ENCODE peak calls at places on chromosomes 2 and 18, in five cellular contexts. V is GM10248, N is PC-3, Z is foreskin fibroblast, H is A673. D is an unnamed sample.

GRCh38 chr2:121478996-121479735 is 51.5 kb upstream of the RNU4ATAC start:
- DNase-seq in N (no peak), Z (no peak), V (no peak), H (no peak), D (no peak)

GRCh38 chr2:64599469-64599868 is 54.2 kb downstream of the SERTAD2 start:
- DNase-seq in V (no peak), H (no peak), Z (no peak), N (peak; percentile 54), D (no peak)

GRCh38 chr2:1749750-1750149 is 5.4 kb upstream of the PXDN start:
- DNase-seq in H (no peak), V (no peak), Z (no peak), N (no peak), D (no peak)

GRCh38 chr2:222859786-222860726 is 780 bp upstream of the ACSL3 start:
- DNase-seq in H (peak; percentile 39), Z (peak; percentile 50), V (no peak), N (peak; percentile 97), D (peak; percentile 28)

GRCh38 chr2:212021947-212022346 is 516.7 kb downstream of the ERBB4 start:
- DNase-seq in V (no peak), Z (peak; percentile 44), H (no peak), N (peak; percentile 93), D (no peak)

GRCh38 chr2:54577035-54577434 is 120.9 kb downstream of the SPTBN1 start:
- DNase-seq in V (no peak), N (no peak), H (no peak), Z (no peak), D (peak; percentile 67)

GRCh38 chr2:163759013-163759412 is 23.2 kb upstream of the FIGN start:
- DNase-seq in N (no peak), Z (no peak), V (no peak), H (no peak), D (no peak)

GRCh38 chr2:216754812-216755211 is 59.5 kb upstream of the IGFBP5 start:
- DNase-seq in N (no peak), V (no peak), H (no peak), Z (no peak), D (no peak)

GRCh38 chr2:44836174-44836573 is 105.3 kb upstream of the SIX3 start:
- DNase-seq in N (no peak), H (no peak), Z (no peak), V (no peak), D (no peak)

GRCh38 chr18:63319383-63320040 is at the start of gene BCL2:
- DNase-seq in N (peak; percentile 10), Z (peak; percentile 33), V (no peak), H (peak; percentile 78), D (no peak)

GRCh38 chr2:26270363-26270762 is 25.6 kb downstream of the HADHB start:
- DNase-seq in V (peak; percentile 25), Z (no peak), H (no peak), N (no peak), D (no peak)

GRCh38 chr2:166434491-166434890 is 58.7 kb upstream of the SCN9A start:
- DNase-seq in H (no peak), N (no peak), V (no peak), Z (no peak), D (no peak)

GRCh38 chr2:69618362-69618761 is 25.2 kb downstream of the AAK1 start:
- DNase-seq in N (no peak), H (no peak), V (no peak), Z (no peak), D (no peak)

GRCh38 chr2:226794751-226795171 is 4.9 kb downstream of the IRS1 start:
- DNase-seq in V (no peak), H (peak; percentile 74), Z (peak; percentile 60), N (peak; percentile 55), D (no peak)

GRCh38 chr2:112880081-112880531 is 30.9 kb upstream of the IL37 start:
- DNase-seq in N (peak; percentile 72), Z (peak; percentile 38), H (no peak), V (no peak), D (no peak)

GRCh38 chr2:193695367-193695766 is 1500.6 kb upstream of the TMEFF2 start:
- DNase-seq in V (no peak), H (peak; percentile 60), N (peak; percentile 56), Z (peak; percentile 10), D (peak; percentile 19)
- TF ChIP-seq CTCF in V (peak; percentile 20), H (peak; percentile 66), N (peak; percentile 61), Z (peak; percentile 34), D (peak; percentile 29)

GRCh38 chr2:178317807-178318206 is 123.5 kb downstream of the OSBPL6 start:
- DNase-seq in Z (no peak), V (no peak), H (no peak), N (no peak), D (no peak)
- TF ChIP-seq CTCF in Z (no peak), V (no peak), H (no peak), N (no peak), D (no peak)

GRCh38 chr2:66721776-66722175 is 286.9 kb downstream of the MEIS1 start:
- DNase-seq in Z (no peak), V (no peak), H (no peak), N (no peak), D (no peak)
- TF ChIP-seq CTCF in Z (no peak), V (no peak), H (no peak), N (no peak), D (no peak)

GRCh38 chr2:157497603-157498314 is 53.9 kb upstream of the CYTIP start:
- DNase-seq in V (peak; percentile 39), H (peak; percentile 61), Z (no peak), N (peak; percentile 57), D (no peak)
- TF ChIP-seq CTCF in V (peak; percentile 76), H (peak; percentile 86), Z (peak; percentile 73), N (peak; percentile 87), D (peak; percentile 47)

GRCh38 chr18:41416044-41416443 is 539.0 kb upstream of the PIK3C3 start:
- DNase-seq in H (no peak), V (no peak), N (peak; percentile 62), Z (no peak), D (no peak)
- TF ChIP-seq CTCF in H (no peak), V (no peak), N (no peak), Z (no peak), D (no peak)

GRCh38 chr2:101295895-101296294 is 12.6 kb downstream of the RNF149 start:
- DNase-seq in Z (peak; percentile 73), H (no peak), V (no peak), N (no peak), D (no peak)

GRCh38 chr2:101293544-101293943 is 15.0 kb downstream of the RNF149 start:
- DNase-seq in Z (no peak), H (no peak), V (no peak), N (no peak), D (no peak)

GRCh38 chr2:101297383-101297782 is 11.1 kb downstream of the RNF149 start:
- DNase-seq in V (no peak), Z (no peak), H (no peak), N (no peak), D (no peak)

GRCh38 chr2:101294861-101295260 is 13.6 kb downstream of the RNF149 start:
- DNase-seq in H (no peak), Z (no peak), V (no peak), N (no peak), D (no peak)

GRCh38 chr2:101296314-101296809 is 12.1 kb downstream of the RNF149 start:
- DNase-seq in H (no peak), V (no peak), Z (peak; percentile 39), N (no peak), D (no peak)
- TF ChIP-seq CTCF in H (no peak), V (no peak), Z (no peak), N (no peak), D (no peak)

DNA sequence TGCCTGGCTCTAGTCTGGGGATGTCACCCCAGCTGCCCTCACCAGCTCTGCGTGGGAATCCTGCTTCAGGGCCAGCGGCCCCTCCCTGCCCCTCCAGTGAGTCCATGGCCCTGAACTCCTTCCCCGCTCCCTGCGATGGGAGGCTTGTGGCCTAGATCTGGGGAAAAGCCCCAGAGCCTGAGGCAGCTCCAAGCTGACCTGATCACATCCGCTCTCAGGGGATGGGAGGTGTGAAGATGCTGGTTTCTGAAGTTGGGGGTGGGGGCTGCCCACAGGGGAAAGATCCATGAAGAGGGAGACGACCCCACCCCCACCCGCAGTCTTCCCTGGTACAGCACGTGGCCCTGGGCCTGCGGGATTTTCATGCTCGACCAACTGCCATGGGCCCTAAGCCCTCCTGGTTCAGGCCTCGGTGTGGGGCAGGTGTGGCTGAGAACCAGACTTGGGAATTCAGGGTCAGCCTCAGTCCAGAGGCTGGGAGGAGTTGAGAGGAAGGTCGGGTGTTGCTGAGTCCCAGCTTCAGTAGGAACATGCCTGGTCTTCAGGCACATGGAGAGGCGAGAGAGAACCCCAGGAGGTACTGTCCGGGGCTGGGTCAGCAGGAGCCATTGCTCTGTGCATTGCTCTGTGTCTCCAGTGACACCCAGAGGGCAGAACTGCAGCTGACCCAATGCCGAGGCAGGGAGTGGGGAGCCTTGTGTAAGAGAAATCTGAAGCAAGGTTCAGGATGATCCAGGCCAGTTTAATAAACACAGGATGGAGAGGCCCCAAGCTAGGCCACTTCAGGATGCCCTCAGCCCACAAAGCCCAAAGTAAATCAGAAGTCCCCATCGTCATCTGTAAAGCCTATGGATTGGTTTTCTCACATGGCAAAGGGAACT is 115.1 kb downstream of the CAPN13 start:
- DNase-seq in N (peak; percentile 29), H (no peak), V (no peak), Z (peak; percentile 49), D (no peak)
- TF ChIP-seq CTCF in N (peak; percentile 47), H (no peak), V (peak; percentile 53), Z (peak; percentile 43), D (no peak)

GRCh38 chr2:34907812-34908211 is 1308.7 kb upstream of the FAM98A start:
- DNase-seq in H (no peak), V (no peak), Z (no peak), N (no peak), D (no peak)
- TF ChIP-seq CTCF in H (peak; percentile 48), V (no peak), Z (no peak), N (peak; percentile 38), D (no peak)

GRCh38 chr18:56747032-56747658 is 96.0 kb downstream of the WDR7 start:
- DNase-seq in Z (no peak), H (peak; percentile 30), V (peak; percentile 28), N (no peak), D (no peak)

GRCh38 chr18:56747857-56748256 is 96.7 kb downstream of the WDR7 start:
- DNase-seq in Z (no peak), H (no peak), V (no peak), N (no peak), D (no peak)

GRCh38 chr18:56743115-56743514 is 92.0 kb downstream of the WDR7 start:
- DNase-seq in N (no peak), Z (no peak), H (no peak), V (no peak), D (no peak)

GRCh38 chr18:56748698-56749268 is 97.6 kb downstream of the WDR7 start:
- DNase-seq in H (peak; percentile 62), V (peak; percentile 25), Z (peak; percentile 11), N (peak; percentile 63), D (peak; percentile 23)
- TF ChIP-seq CTCF in H (peak; percentile 69), V (peak; percentile 52), Z (peak; percentile 38), N (peak; percentile 64), D (no peak)

DNA sequence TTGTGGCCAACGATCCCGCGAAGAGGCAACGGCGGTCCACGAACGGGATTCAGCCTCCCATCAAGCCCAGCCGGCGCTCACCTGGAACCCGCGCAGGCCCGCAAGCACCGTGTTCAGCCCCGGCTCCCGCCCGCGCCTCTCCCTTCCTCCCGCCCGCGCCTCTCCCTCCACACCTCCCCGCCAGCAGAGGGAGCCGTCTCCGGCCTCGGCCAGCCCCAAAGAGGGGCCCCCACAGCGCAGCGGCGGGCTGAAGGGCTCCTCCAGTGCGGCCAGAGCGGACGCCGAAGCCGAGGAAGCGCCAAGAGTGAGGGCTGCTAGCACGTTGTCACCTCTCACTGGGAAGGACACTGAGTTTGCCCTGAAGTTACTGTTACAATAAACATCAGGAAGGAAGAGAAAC is 55.3 kb upstream of the LAPTM4A start:
- DNase-seq in H (no peak), N (peak; percentile 71), V (no peak), Z (no peak), D (peak; percentile 93)
- TF ChIP-seq CTCF in H (peak; percentile 11), N (peak; percentile 71), V (peak; percentile 35), Z (peak; percentile 3), D (peak; percentile 67)